ENCODE peak calls at places on chromosomes 11 and 22, in seven cellular contexts. Z is mammary epithelial cell, I is fibroblast of lung, P is DND-41, N is K562, D is IMR-90, X is HCT116. V is an unnamed sample. For H4K20me1, the result is how much of the 10 kb centered on the place peaks cover.

GRCh38 chr11:130110325-130111108 is 40.8 kb downstream of the APLP2 start:
- DNase-seq in I (no peak), X (no peak), D (no peak), P (no peak), Z (no peak), N (no peak), V (no peak)

GRCh38 chr11:120259241-120259640 is 19.3 kb downstream of the POU2F3 start:
- DNase-seq in I (no peak), D (no peak), P (no peak), N (no peak), Z (no peak), X (no peak), V (no peak)

GRCh38 chr22:46598737-46599424 is 21.3 kb upstream of the GRAMD4 start:
- DNase-seq in X (no peak), I (no peak), P (no peak), N (peak), Z (no peak), D (peak), V (no peak)

GRCh38 chr11:87473174-87473573 is 435.4 kb downstream of the TMEM135 start:
- DNase-seq in I (peak), P (no peak), Z (peak), N (no peak), X (no peak), D (peak), V (no peak)

GRCh38 chr11:102932678-102933077 is 22.9 kb downstream of the MMP13 start:
- DNase-seq in I (no peak), Z (no peak), N (no peak), D (no peak), X (no peak), P (no peak), V (no peak)

GRCh38 chr22:47035443-47035881 is 273.0 kb downstream of the TBC1D22A start:
- DNase-seq in I (peak), Z (no peak), X (no peak), D (no peak), P (no peak), N (no peak), V (no peak)

GRCh38 chr11:70862093-70862492 is 390.3 kb downstream of the SHANK2 start:
- DNase-seq in Z (no peak), N (no peak), I (no peak), P (no peak), X (no peak), D (no peak), V (no peak)

GRCh38 chr11:106670069-106670468 is 348.2 kb downstream of the GUCY1A2 start:
- DNase-seq in I (peak), P (no peak), D (peak), X (no peak), Z (no peak), N (no peak), V (no peak)

GRCh38 chr11:36627471-36627870 is 29.4 kb upstream of the RAG2 start:
- DNase-seq in X (no peak), D (no peak), Z (no peak), I (no peak), N (no peak), P (no peak), V (no peak)

GRCh38 chr22:22944268-22944985 is 56.8 kb downstream of the IGLL5 start:
- DNase-seq in P (peak), Z (no peak), N (no peak), X (no peak), I (no peak), D (no peak), V (no peak)

GRCh38 chr11:1876361-1877063 is 15.2 kb downstream of the PRR33 start:
- DNase-seq in N (peak), D (no peak), I (peak), Z (no peak), P (no peak), X (no peak), V (no peak)

GRCh38 chr11:63020671-63021255 is 5.1 kb upstream of the SLC22A8 start:
- DNase-seq in P (peak), I (no peak), D (no peak), Z (no peak), N (peak), X (peak), V (no peak)

GRCh38 chr11:109320595-109320994 is 101.4 kb upstream of the C11orf87 start:
- DNase-seq in D (peak), X (peak), I (peak), P (no peak), Z (peak), N (no peak), V (peak)

GRCh38 chr11:108927791-108928545 is 263.1 kb downstream of the DDX10 start:
- DNase-seq in P (no peak), X (no peak), D (peak), I (peak), N (no peak), Z (no peak), V (no peak)

GRCh38 chr11:65066805-65067291 is 8.5 kb upstream of the NAALADL1 start:
- DNase-seq in N (no peak), Z (no peak), X (no peak), P (no peak), D (no peak), I (no peak), V (no peak)

GRCh38 chr22:27480487-27480886 is 321.1 kb downstream of the MN1 start:
- DNase-seq in N (no peak), X (no peak), P (no peak), I (no peak), D (no peak), Z (no peak), V (peak)

GRCh38 chr11:76769645-76770586 is 13.2 kb upstream of the TSKU start:
- DNase-seq in N (no peak), I (peak), P (no peak), Z (peak), D (peak), X (no peak), V (peak)

GRCh38 chr11:12289667-12290476 is 87.5 kb upstream of the PARVA start:
- DNase-seq in P (peak), I (no peak), N (no peak), D (no peak), X (no peak), Z (no peak), V (no peak)

GRCh38 chr11:134224710-134225662 is 515 bp downstream of the VPS26B start:
- DNase-seq in Z (peak), N (peak), X (no peak), I (peak), P (peak), D (peak), V (peak)

GRCh38 chr22:46512683-46513082 is 24.7 kb downstream of the CELSR1 start:
- DNase-seq in D (no peak), Z (no peak), X (no peak), P (no peak), I (no peak), N (no peak), V (no peak)

GRCh38 chr11:86743223-86744118 is 56.9 kb upstream of the PRSS23 start:
- DNase-seq in Z (peak), X (peak), I (peak), D (peak), P (no peak), N (peak), V (peak)

GRCh38 chr11:24289301-24289700 is 207.6 kb upstream of the LUZP2 start:
- DNase-seq in D (peak), P (no peak), I (peak), N (no peak), X (no peak), Z (no peak), V (no peak)

GRCh38 chr22:21927174-21927823 is 25.3 kb downstream of the PPM1F start:
- DNase-seq in I (no peak), D (no peak), X (no peak), N (no peak), Z (no peak), P (no peak), V (no peak)

GRCh38 chr11:115420524-115420923 is 83.7 kb downstream of the CADM1 start:
- DNase-seq in I (no peak), Z (no peak), X (no peak), N (no peak), D (no peak), P (no peak), V (no peak)

GRCh38 chr22:41920271-41920976 is 5.5 kb upstream of the SHISA8 start:
- DNase-seq in Z (no peak), P (no peak), I (no peak), N (no peak), D (no peak), X (no peak), V (no peak)

GRCh38 chr22:39289445-39290247 is 29.8 kb downstream of the RPL3 start:
- DNase-seq in P (no peak), Z (no peak), N (no peak), D (no peak), X (no peak), I (no peak), V (no peak)

GRCh38 chr22:43528601-43529360 is 117.0 kb downstream of the MPPED1 start:
- DNase-seq in I (no peak), X (no peak), P (peak), Z (no peak), D (no peak), N (no peak), V (no peak)

GRCh38 chr22:31347251-31348008 is 1.3 kb upstream of the PATZ1 start:
- DNase-seq in N (no peak), P (peak), X (peak), I (peak), D (peak), Z (peak), V (peak)

GRCh38 chr11:43681543-43681942 is 1.0 kb downstream of the HSD17B12 start:
- DNase-seq in D (peak), I (peak), Z (no peak), P (no peak), N (no peak), X (no peak), V (no peak)

GRCh38 chr11:66559862-66560676 is 8.3 kb downstream of the CTSF start:
- DNase-seq in Z (no peak), N (no peak), I (no peak), D (no peak), X (no peak), P (no peak), V (no peak)

GRCh38 chr11:47171057-47171838 is 5.4 kb downstream of the ARFGAP2 start:
- DNase-seq in N (no peak), I (no peak), X (no peak), P (no peak), Z (no peak), D (no peak), V (no peak)
- H4K20me1 ChIP-seq in N (under half), I (under half), X (under half), P (half or more), Z (under half), D (under half), V (under half)

DNA sequence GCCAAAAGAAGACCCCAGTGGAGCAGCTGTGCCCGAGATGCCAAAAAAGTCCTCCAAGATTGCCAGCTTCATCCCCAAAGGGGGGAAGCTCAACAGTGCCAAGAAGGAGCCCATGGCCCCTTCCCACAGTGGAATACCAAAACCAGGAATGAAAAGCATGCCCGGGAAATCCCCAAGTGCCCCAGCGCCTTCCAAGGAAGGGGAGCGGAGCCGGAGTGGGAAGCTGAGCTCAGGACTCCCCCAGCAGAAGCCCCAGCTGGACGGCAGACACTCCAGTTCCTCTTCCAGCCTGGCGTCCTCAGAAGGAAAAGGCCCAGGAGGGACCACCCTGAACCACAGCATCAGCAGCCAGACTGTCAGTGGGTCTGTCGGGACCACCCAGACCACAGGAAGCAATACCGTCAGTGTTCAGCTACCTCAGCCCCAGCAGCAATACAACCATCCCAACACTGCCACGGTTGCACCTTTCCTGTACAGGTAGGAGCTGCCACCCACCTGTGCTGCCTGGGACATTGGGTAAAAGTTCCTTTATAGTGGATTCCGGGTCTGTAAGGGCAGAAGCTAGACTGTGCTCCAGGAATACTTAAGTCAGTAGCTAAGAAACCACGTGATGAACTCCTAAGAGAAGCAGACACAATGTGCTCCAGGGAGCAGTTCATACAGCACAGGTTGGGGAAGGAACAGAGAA is 221.3 kb downstream of the NAV2 start:
- DNase-seq in Z (no peak), N (no peak), P (no peak), D (no peak), I (no peak), X (no peak), V (no peak)
- H4K20me1 ChIP-seq in Z (under half), N (under half), P (under half), D (under half), I (under half), X (under half), V (under half)

GRCh38 chr11:68506908-68507307 is 46.4 kb downstream of the PPP6R3 start:
- DNase-seq in I (no peak), P (no peak), N (no peak), X (no peak), D (no peak), Z (no peak), V (no peak)

GRCh38 chr11:68505596-68505995 is 45.0 kb downstream of the PPP6R3 start:
- DNase-seq in P (no peak), Z (no peak), I (peak), D (peak), N (no peak), X (no peak), V (no peak)

GRCh38 chr11:68504432-68505066 is 44.0 kb downstream of the PPP6R3 start:
- DNase-seq in N (no peak), P (no peak), I (no peak), X (no peak), D (no peak), Z (no peak), V (no peak)

GRCh38 chr11:68508425-68508824 is 47.9 kb downstream of the PPP6R3 start:
- DNase-seq in I (peak), X (no peak), N (no peak), D (peak), P (no peak), Z (no peak), V (no peak)

GRCh38 chr11:68509105-68509504 is 48.6 kb downstream of the PPP6R3 start:
- DNase-seq in X (no peak), N (no peak), P (no peak), Z (no peak), I (peak), D (peak), V (no peak)
- H4K20me1 ChIP-seq in X (under half), N (under half), P (half or more), Z (under half), I (under half), D (half or more), V (half or more)

GRCh38 chr11:471468-472145 is 21.5 kb downstream of the PTDSS2 start:
- DNase-seq in Z (no peak), X (no peak), I (no peak), D (no peak), P (no peak), N (no peak), V (no peak)
- H4K20me1 ChIP-seq in Z (under half), X (under half), I (under half), D (under half), P (under half), N (under half), V (under half)